ENCODE peak calls at places on chromosomes 12 and 14, in seven cellular contexts. V, X, K, N, B, G and E are unnamed samples.

GRCh38 chr12:116102019-116102418 is 175.5 kb downstream of the MED13L start:
- DNase-seq in V (no peak), X (no peak), K (no peak), N (no peak), B (no peak), G (no peak), E (no peak)

GRCh38 chr12:85237320-85237719 is 42.7 kb upstream of the ALX1 start:
- DNase-seq in V (no peak), X (no peak), K (no peak), N (no peak), B (no peak), G (no peak), E (no peak)

GRCh38 chr14:91360490-91361235 is 57.0 kb downstream of the CCDC88C start:
- DNase-seq in V (no peak), X (no peak), K (no peak), N (no peak), B (no peak), G (no peak), E (no peak)

GRCh38 chr14:105890474-105891220 is 364.3 kb downstream of the TMEM121 start:
- DNase-seq in V (no peak), X (no peak), K (no peak), N (no peak), B (no peak), G (no peak), E (no peak)

GRCh38 chr14:68970096-68970612 is 8.9 kb downstream of the ACTN1 start:
- DNase-seq in V (no peak), X (no peak), K (no peak), N (no peak), B (peak; percentile 37), G (no peak), E (no peak)

GRCh38 chr12:43847427-43847826 is 11.5 kb downstream of the TMEM117 start:
- DNase-seq in V (no peak), X (peak; percentile 37), K (peak; percentile 35), N (no peak), B (no peak), G (no peak), E (no peak)

GRCh38 chr12:122958198-122958888 is 7.9 kb downstream of the ABCB9 start:
- DNase-seq in V (no peak), X (no peak), K (peak; percentile 61), N (no peak), B (no peak), G (no peak), E (no peak)

GRCh38 chr12:52647601-52648000 is 4.4 kb downstream of the KRT2 start:
- DNase-seq in V (no peak), X (no peak), K (no peak), N (no peak), B (no peak), G (peak; percentile 6), E (no peak)

GRCh38 chr12:123533672-123534643 is at the start of gene RILPL1:
- DNase-seq in V (peak; percentile 61), X (peak; percentile 48), K (no peak), N (peak; percentile 21), B (peak; percentile 27), G (peak; percentile 22), E (peak; percentile 57)

GRCh38 chr14:95184413-95184790 is 27.1 kb upstream of the DICER1 start:
- DNase-seq in V (no peak), X (no peak), K (no peak), N (no peak), B (no peak), G (no peak), E (no peak)

GRCh38 chr14:81565441-81566290 is 32.0 kb upstream of the SEL1L start:
- DNase-seq in V (no peak), X (peak; percentile 45), K (no peak), N (no peak), B (no peak), G (no peak), E (peak; percentile 62)

GRCh38 chr12:111443586-111443985 is 37.9 kb downstream of the SH2B3 start:
- DNase-seq in V (no peak), X (no peak), K (no peak), N (no peak), B (no peak), G (no peak), E (no peak)

GRCh38 chr12:24852420-24852819 is 96.5 kb downstream of the BCAT1 start:
- DNase-seq in V (no peak), X (peak; percentile 31), K (no peak), N (no peak), B (no peak), G (no peak), E (no peak)

GRCh38 chr14:85421166-85421877 is 108.6 kb upstream of the FLRT2 start:
- DNase-seq in V (no peak), X (no peak), K (no peak), N (no peak), B (no peak), G (no peak), E (no peak)

GRCh38 chr12:104519190-104519857 is 62.6 kb downstream of the CHST11 start:
- DNase-seq in V (no peak), X (peak; percentile 81), K (no peak), N (no peak), B (peak; percentile 32), G (no peak), E (no peak)

GRCh38 chr12:72271401-72271740 is 799 bp upstream of the TRHDE start:
- DNase-seq in V (no peak), X (peak; percentile 41), K (peak; percentile 34), N (no peak), B (no peak), G (no peak), E (no peak)

GRCh38 chr12:123743002-123743401 is 19.1 kb upstream of the DNAH10 start:
- DNase-seq in V (no peak), X (peak; percentile 96), K (no peak), N (no peak), B (no peak), G (no peak), E (no peak)

GRCh38 chr12:9333129-9333528 is 124.9 kb upstream of the PZP start:
- DNase-seq in V (no peak), X (no peak), K (no peak), N (no peak), B (no peak), G (no peak), E (no peak)

GRCh38 chr12:124159655-124160054 is 135.2 kb upstream of the RFLNA start:
- DNase-seq in V (no peak), X (no peak), K (no peak), N (no peak), B (no peak), G (no peak), E (no peak)

GRCh38 chr14:94517248-94517640 is 8.0 kb upstream of the SERPINA12 start:
- DNase-seq in V (no peak), X (no peak), K (no peak), N (no peak), B (no peak), G (no peak), E (no peak)

GRCh38 chr12:90174198-90174510 is 465.5 kb upstream of the ATP2B1 start:
- DNase-seq in V (no peak), X (no peak), K (peak; percentile 45), N (no peak), B (no peak), G (no peak), E (no peak)

GRCh38 chr12:54220092-54220557 is 31.3 kb upstream of the SMUG1 start:
- DNase-seq in V (peak; percentile 74), X (peak; percentile 93), K (peak; percentile 45), N (peak; percentile 47), B (peak; percentile 41), G (peak; percentile 61), E (peak; percentile 90)

GRCh38 chr12:50951112-50951511 is 1.2 kb upstream of the HIGD1C start:
- DNase-seq in V (no peak), X (no peak), K (no peak), N (no peak), B (no peak), G (no peak), E (no peak)

GRCh38 chr12:46858368-46858767 is 32.6 kb upstream of the SLC38A4 start:
- DNase-seq in V (no peak), X (no peak), K (no peak), N (no peak), B (no peak), G (no peak), E (no peak)

GRCh38 chr14:72024504-72024903 is 92.3 kb downstream of the RGS6 start:
- DNase-seq in V (no peak), X (no peak), K (no peak), N (no peak), B (no peak), G (no peak), E (no peak)